ENCODE peak calls at places on chromosomes 3 and 15, in seven cellular contexts. E, M, W, V, J, X and L are unnamed samples. For H3K9me3, the result is how much of the 10 kb centered on the place peaks cover.

GRCh38 chr15:90004252-90004651 is 3.1 kb downstream of the ZNF710 start:
- DNase-seq in E (no peak), M (no peak), W (peak), V (no peak), J (no peak), X (no peak), L (no peak)

GRCh38 chr15:77974098-77974414 is 103.5 kb downstream of the TBC1D2B start:
- DNase-seq in E (peak), M (no peak), W (peak), V (no peak), J (peak), X (peak), L (no peak)

GRCh38 chr3:142046320-142047020 is 102.9 kb downstream of the TFDP2 start:
- DNase-seq in E (no peak), M (no peak), W (no peak), V (no peak), J (no peak), X (no peak), L (no peak)

GRCh38 chr3:8733332-8734094 is at the start of gene CAV3:
- DNase-seq in E (no peak), M (no peak), W (no peak), V (peak), J (no peak), X (no peak), L (no peak)

GRCh38 chr3:173238091-173238490 is 97.1 kb upstream of the SPATA16 start:
- DNase-seq in E (no peak), M (no peak), W (no peak), V (no peak), J (no peak), X (no peak), L (no peak)

GRCh38 chr15:44501768-44502366 is 35.1 kb upstream of the EIF3J start:
- DNase-seq in E (no peak), M (peak), W (no peak), V (peak), J (no peak), X (no peak), L (no peak)

GRCh38 chr3:23865595-23866396 is 51.0 kb downstream of the NKIRAS1 start:
- DNase-seq in E (no peak), M (no peak), W (no peak), V (peak), J (peak), X (no peak), L (no peak)

GRCh38 chr3:194575484-194576210 is 57.6 kb downstream of the TMEM44 start:
- DNase-seq in E (peak), M (peak), W (peak), V (no peak), J (no peak), X (no peak), L (no peak)

GRCh38 chr15:37134244-37134643 is 33.9 kb upstream of the MEIS2 start:
- DNase-seq in E (no peak), M (no peak), W (no peak), V (no peak), J (no peak), X (no peak), L (no peak)

GRCh38 chr3:109369510-109369909 is 32.2 kb upstream of the DPPA4 start:
- DNase-seq in E (no peak), M (no peak), W (no peak), V (no peak), J (no peak), X (no peak), L (no peak)

GRCh38 chr3:177528306-177529070 is 331.2 kb upstream of the TBL1XR1 start:
- DNase-seq in E (no peak), M (no peak), W (no peak), V (no peak), J (no peak), X (no peak), L (no peak)

GRCh38 chr3:61562810-61563613 is 1.6 kb downstream of the PTPRG start:
- DNase-seq in E (peak), M (peak), W (no peak), V (peak), J (peak), X (no peak), L (no peak)

DNA sequence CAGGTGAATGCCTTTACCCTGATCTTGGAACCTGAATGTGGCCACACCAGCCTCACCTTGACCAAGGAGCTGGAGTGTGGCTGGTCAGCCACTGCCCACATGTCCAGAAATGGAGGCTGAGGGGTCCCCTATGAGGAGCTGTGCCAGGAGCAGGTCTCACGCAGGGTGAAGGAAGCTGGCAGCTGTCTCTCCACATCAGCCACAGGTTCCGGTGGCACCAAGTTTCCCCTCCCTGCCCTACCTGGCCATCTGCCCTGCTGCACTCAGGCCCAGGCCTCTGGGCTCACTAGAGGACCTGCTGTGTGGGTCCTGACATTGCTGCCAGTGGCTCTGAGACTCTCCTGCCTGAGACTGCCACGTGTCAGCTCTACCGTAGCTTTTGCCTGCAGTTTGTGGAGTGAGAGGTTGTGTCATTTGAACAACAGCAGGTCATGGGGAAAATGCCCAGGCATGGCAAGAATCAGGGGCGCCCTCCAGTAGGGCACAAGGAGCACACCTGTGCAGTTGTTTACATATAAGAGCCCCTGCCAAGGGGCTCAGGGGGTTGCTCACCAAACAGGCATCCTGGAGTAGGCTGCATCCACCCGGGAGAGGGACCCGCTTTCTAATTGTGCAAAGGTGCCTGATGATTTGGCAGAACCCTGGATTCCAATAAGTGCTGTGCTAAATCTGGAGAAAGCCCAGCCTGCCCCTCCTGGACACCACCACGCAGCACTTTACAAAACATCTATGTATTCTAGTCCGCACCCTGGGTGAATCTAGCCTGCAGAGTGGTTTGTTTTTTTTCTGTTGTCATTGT is 258.5 kb upstream of the TLE3 start:
- DNase-seq in E (no peak), M (no peak), W (no peak), V (no peak), J (no peak), X (peak), L (no peak)
- H3K9me3 ChIP-seq in E (under half), M (under half), W (under half), V (under half), J (under half), X (under half), L (under half)

DNA sequence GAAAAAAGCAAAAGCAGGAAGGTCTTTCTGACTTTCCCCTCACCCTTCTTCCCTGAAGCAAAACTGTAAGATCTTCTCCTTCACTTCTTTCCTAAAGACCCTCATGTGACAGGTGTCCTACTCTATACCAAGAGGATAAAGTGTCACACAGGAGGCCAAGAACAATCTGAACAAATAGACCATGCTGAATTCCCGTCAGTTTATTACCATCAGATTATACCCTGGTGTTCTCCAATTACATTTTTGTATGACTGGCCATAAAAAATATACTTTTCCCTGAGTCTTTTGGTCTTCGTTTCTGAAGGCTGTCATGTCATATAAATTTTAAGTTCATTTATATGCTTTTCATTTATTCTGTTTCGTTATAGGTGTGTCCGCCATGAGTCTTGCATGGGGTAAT is 371.4 kb upstream of the CNTN4 start:
- DNase-seq in E (no peak), M (no peak), W (no peak), V (no peak), J (no peak), X (no peak), L (no peak)
- H3K9me3 ChIP-seq in E (under half), M (under half), W (under half), V (under half), J (under half), X (under half), L (under half)

DNA sequence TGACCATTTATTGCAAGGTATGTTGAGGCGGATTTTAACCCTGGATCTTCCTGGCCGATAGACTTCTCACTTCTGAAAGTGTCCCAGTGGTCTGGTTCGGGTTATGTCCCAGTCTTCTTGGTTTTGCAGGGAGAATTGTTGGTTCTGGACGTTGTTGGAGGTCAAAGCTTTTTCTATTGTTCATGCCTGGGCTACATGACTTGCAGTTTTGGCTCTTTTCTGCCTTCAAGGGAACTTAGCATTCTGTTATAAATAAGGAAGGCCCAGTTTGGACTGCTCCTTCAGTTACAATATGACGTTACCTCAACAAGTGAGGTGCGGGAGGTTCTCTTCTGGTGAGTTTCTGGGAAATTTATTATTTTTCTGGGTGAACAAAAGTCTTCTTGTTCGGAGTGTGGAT is 614.3 kb downstream of the DIPK2A start:
- DNase-seq in E (no peak), M (no peak), W (no peak), V (no peak), J (no peak), X (no peak), L (no peak)
- H3K9me3 ChIP-seq in E (under half), M (under half), W (under half), V (under half), J (under half), X (under half), L (under half)

GRCh38 chr15:52790166-52790708 is at the start of gene ONECUT1:
- DNase-seq in E (no peak), M (peak), W (peak), V (peak), J (peak), X (no peak), L (no peak)
- H3K9me3 ChIP-seq in E (under half), M (under half), W (under half), V (under half), J (under half), X (under half), L (under half)